ENCODE peak calls at places on chromosomes 6 and 20, in four cellular contexts. Y is MV-4-11, E is astrocyte of the spinal cord, S is fibroblast of pulmonary artery. P is an unnamed sample.
A peak's percentile ranks its signal among the peaks of the same experiment; 100 is the strongest.

GRCh38 chr6:79536615-79536968 is 638 bp downstream of the LCA5 start:
- DNase-seq in Y (no peak), E (peak; percentile 63), S (peak; percentile 55), P (peak; percentile 45)

GRCh38 chr6:46217671-46218131 is 46.9 kb upstream of the ENPP5 start:
- DNase-seq in Y (peak; percentile 89), E (peak; percentile 13), S (peak; percentile 44), P (no peak)

GRCh38 chr20:44115762-44116644 is 71.0 kb downstream of the JPH2 start:
- DNase-seq in Y (no peak), E (no peak), S (no peak), P (no peak)

GRCh38 chr6:168101201-168102092 is 22.4 kb upstream of the FRMD1 start:
- DNase-seq in Y (no peak), E (no peak), S (no peak), P (peak; percentile 14)

GRCh38 chr20:16265334-16265733 is 307.9 kb downstream of the KIF16B start:
- DNase-seq in Y (no peak), E (no peak), S (no peak), P (no peak)

GRCh38 chr6:124076336-124077048 is 272.8 kb downstream of the NKAIN2 start:
- DNase-seq in Y (no peak), E (peak; percentile 18), S (no peak), P (no peak)

GRCh38 chr6:1363729-1364572 is 25.4 kb upstream of the FOXF2 start:
- DNase-seq in Y (peak; percentile 25), E (no peak), S (no peak), P (peak; percentile 48)

GRCh38 chr20:24718696-24719095 is 230.4 kb upstream of the CST7 start:
- DNase-seq in Y (no peak), E (no peak), S (no peak), P (no peak)

GRCh38 chr6:139146317-139146726 is 11.4 kb downstream of the HECA start:
- DNase-seq in Y (no peak), E (no peak), S (no peak), P (no peak)

GRCh38 chr6:15401769-15402250 is 155.9 kb downstream of the JARID2 start:
- DNase-seq in Y (no peak), E (no peak), S (peak; percentile 14), P (no peak)

GRCh38 chr6:66478705-66479104 is 771.7 kb upstream of the EYS start:
- DNase-seq in Y (no peak), E (no peak), S (no peak), P (no peak)

GRCh38 chr20:17857639-17858449 is 110.8 kb downstream of the SNX5 start:
- DNase-seq in Y (no peak), E (no peak), S (no peak), P (no peak)

GRCh38 chr6:3235969-3236368 is 8.5 kb upstream of the TUBB2B start:
- DNase-seq in Y (no peak), E (no peak), S (no peak), P (no peak)

GRCh38 chr6:31765910-31766794 is 3.7 kb downstream of the SAPCD1 start:
- DNase-seq in Y (no peak), E (no peak), S (no peak), P (no peak)

GRCh38 chr20:53622247-53623114 is 28.8 kb upstream of the ZNF217 start:
- DNase-seq in Y (peak; percentile 87), E (peak; percentile 15), S (peak; percentile 36), P (no peak)